ENCODE peak calls at places on chromosomes 13 and 19, in nine cellular contexts. H is T-helper 22 cell; N is HT1080; T is H54; O is stimulated activated CD4-positive, alpha-beta T cell treated with anti-CD3 and anti-CD28 coated beads, Interleukin-2, amount 100 ng/mL, for 48 hours; J is breast epithelium; D is glutamatergic neuron; W is NCI-H774; X is osteocyte. S is an unnamed sample.

GRCh38 chr13:39365879-39366278 is 237.1 kb downstream of the LHFPL6 start:
- DNase-seq in J (no peak), T (no peak), O (no peak), D (no peak), W (no peak), N (no peak), X (no peak), H (no peak), S (no peak)

GRCh38 chr19:33595783-33596182 is 26.0 kb upstream of the CHST8 start:
- DNase-seq in T (no peak), J (no peak), D (no peak), W (no peak), H (no peak), O (no peak), N (no peak), X (peak; percentile 57), S (no peak)

GRCh38 chr19:23531976-23532375 is 136.7 kb upstream of the ZNF91 start:
- DNase-seq in O (no peak), N (no peak), T (no peak), D (no peak), W (no peak), J (no peak), X (no peak), H (no peak), S (no peak)

GRCh38 chr13:111846396-111847174 is 220.4 kb upstream of the SOX1 start:
- DNase-seq in T (no peak), N (no peak), X (no peak), O (no peak), W (peak; percentile 60), J (no peak), D (no peak), H (no peak), S (no peak)

GRCh38 chr19:50858896-50859295 is 4.2 kb downstream of the KLK3 start:
- DNase-seq in J (no peak), N (no peak), H (no peak), X (no peak), O (no peak), D (no peak), T (no peak), W (peak; percentile 77), S (no peak)

GRCh38 chr13:92745233-92745632 is 481.4 kb upstream of the GPC6 start:
- DNase-seq in H (no peak), N (peak; percentile 3), D (no peak), O (no peak), W (no peak), X (no peak), J (no peak), T (no peak), S (peak; percentile 9)

GRCh38 chr13:35478384-35479222 is 2.1 kb upstream of the MAB21L1 start:
- DNase-seq in X (no peak), H (no peak), W (no peak), N (no peak), O (no peak), J (no peak), T (no peak), D (peak; percentile 74), S (no peak)

GRCh38 chr13:40422588-40423235 is 243.7 kb downstream of the FOXO1 start:
- DNase-seq in W (no peak), J (no peak), X (no peak), H (no peak), D (no peak), T (no peak), O (no peak), N (no peak), S (no peak)

GRCh38 chr13:40596484-40596883 is 70.0 kb downstream of the FOXO1 start:
- DNase-seq in X (no peak), T (no peak), H (no peak), D (no peak), W (no peak), O (no peak), N (no peak), J (no peak), S (no peak)

GRCh38 chr13:110123041-110123809 is 183.7 kb downstream of the COL4A1 start:
- DNase-seq in J (peak; percentile 89), W (peak; percentile 50), T (no peak), H (no peak), N (no peak), X (no peak), D (no peak), O (no peak), S (no peak)

GRCh38 chr13:113581871-113582270 is 2.7 kb upstream of the TFDP1 start:
- DNase-seq in X (peak; percentile 46), N (no peak), W (no peak), T (no peak), O (no peak), D (no peak), H (no peak), J (no peak), S (no peak)

GRCh38 chr13:28568286-28568685 is 73.4 kb upstream of the FLT1 start:
- DNase-seq in W (peak; percentile 1), D (no peak), J (peak; percentile 44), X (no peak), O (no peak), N (no peak), T (no peak), H (no peak), S (no peak)

GRCh38 chr13:110706570-110707378 is 858 bp upstream of the CARS2 start:
- DNase-seq in N (no peak), H (no peak), T (no peak), W (no peak), D (no peak), J (no peak), X (peak; percentile 27), O (no peak), S (no peak)

GRCh38 chr13:93233997-93234416 is 7.4 kb downstream of the GPC6 start:
- DNase-seq in N (no peak), O (no peak), W (no peak), D (peak; percentile 18), H (no peak), J (no peak), T (no peak), X (no peak), S (no peak)

GRCh38 chr13:94192576-94192975 is 286.9 kb downstream of the DCT start:
- DNase-seq in T (no peak), N (peak; percentile 1), H (no peak), O (peak; percentile 9), W (no peak), D (peak; percentile 50), J (no peak), X (no peak), S (peak; percentile 12)

GRCh38 chr19:29978139-29978538 is 36.1 kb downstream of the URI1 start:
- DNase-seq in J (no peak), X (no peak), D (no peak), N (no peak), H (no peak), O (no peak), W (no peak), T (no peak), S (no peak)

GRCh38 chr13:108227651-108228272 is 9.6 kb downstream of the ABHD13 start:
- DNase-seq in O (peak; percentile 46), X (no peak), J (no peak), H (no peak), N (peak; percentile 36), T (no peak), D (no peak), W (peak; percentile 59), S (no peak)

GRCh38 chr19:48558018-48558684 is 6.2 kb downstream of the SULT2B1 start:
- DNase-seq in W (no peak), N (peak; percentile 73), O (no peak), T (no peak), D (no peak), J (no peak), X (no peak), H (no peak), S (no peak)

GRCh38 chr13:24036115-24036514 is 124.4 kb upstream of the SPATA13 start:
- DNase-seq in N (no peak), O (no peak), D (no peak), J (no peak), X (no peak), T (no peak), W (no peak), H (no peak), S (no peak)

GRCh38 chr13:97286317-97287046 is 64.3 kb downstream of the MBNL2 start:
- DNase-seq in N (no peak), T (no peak), O (no peak), H (no peak), J (no peak), W (no peak), D (no peak), X (no peak), S (no peak)

GRCh38 chr19:5051619-5052018 is 82.7 kb downstream of the KDM4B start:
- DNase-seq in D (no peak), W (no peak), H (no peak), X (no peak), J (no peak), T (no peak), N (no peak), O (no peak), S (no peak)

GRCh38 chr13:69363360-69363759 is 744.3 kb upstream of the ATXN8OS start:
- DNase-seq in W (no peak), T (no peak), H (no peak), N (no peak), X (no peak), O (no peak), J (no peak), D (no peak), S (no peak)

GRCh38 chr13:99431927-99432636 is 69.2 kb upstream of the TM9SF2 start:
- DNase-seq in X (no peak), T (no peak), H (no peak), W (no peak), O (no peak), J (no peak), D (no peak), N (no peak), S (no peak)

GRCh38 chr13:108190897-108191296 is 24.4 kb downstream of the LIG4 start:
- DNase-seq in T (no peak), J (no peak), H (no peak), O (no peak), N (no peak), D (no peak), X (no peak), W (no peak), S (no peak)

GRCh38 chr13:41938918-41939317 is 22.0 kb downstream of the VWA8 start:
- DNase-seq in O (no peak), J (no peak), W (no peak), N (no peak), T (no peak), D (no peak), X (no peak), H (no peak), S (no peak)

GRCh38 chr13:74104661-74105275 is 29.4 kb downstream of the KLF12 start:
- DNase-seq in J (no peak), O (no peak), X (no peak), D (no peak), T (no peak), H (no peak), N (no peak), W (peak; percentile 0), S (no peak)

GRCh38 chr13:38202730-38203129 is 146.9 kb upstream of the UFM1 start:
- DNase-seq in T (no peak), W (no peak), J (no peak), N (peak; percentile 80), O (no peak), H (no peak), X (no peak), D (no peak), S (peak; percentile 31)

GRCh38 chr19:53808710-53809125 is 15.4 kb downstream of the NLRP12 start:
- DNase-seq in J (no peak), H (no peak), O (no peak), D (no peak), N (peak; percentile 39), W (no peak), X (no peak), T (peak; percentile 44), S (peak; percentile 20)

S was measured in NCI-H226.